ENCODE peak calls at places on chromosomes 13 and 19, in four cellular contexts. K is left ventricle myocardium inferior, U is colonic mucosa, T is WTC11. G is an unnamed sample.

GRCh38 chr13:103996733-103997132 is 930.5 kb upstream of the SLC10A2 start:
- DNase-seq in K (no peak), U (no peak), T (no peak), G (no peak)

GRCh38 chr19:7216373-7216902 is 77.8 kb downstream of the INSR start:
- DNase-seq in K (no peak), U (no peak), T (no peak), G (peak; percentile 73)

GRCh38 chr19:35513231-35513974 is at the start of gene DMKN:
- DNase-seq in K (no peak), U (no peak), T (no peak), G (no peak)

GRCh38 chr19:2077833-2078619 is 18.1 kb downstream of the MOB3A start:
- DNase-seq in K (no peak), U (no peak), T (no peak), G (no peak)

GRCh38 chr13:94252209-94252608 is 227.3 kb downstream of the DCT start:
- DNase-seq in K (no peak), U (no peak), T (no peak), G (no peak)

GRCh38 chr13:109481046-109481445 is 305.3 kb downstream of the IRS2 start:
- DNase-seq in K (no peak), U (no peak), T (no peak), G (no peak)

GRCh38 chr13:30466841-30467252 is 1.1 kb upstream of the HMGB1 start:
- DNase-seq in K (no peak), U (no peak), T (no peak), G (no peak)

GRCh38 chr13:90615236-90615635 is 732.3 kb upstream of the MIR17HG start:
- DNase-seq in K (no peak), U (no peak), T (no peak), G (no peak)

GRCh38 chr13:101919541-101920306 is 467.2 kb downstream of the ITGBL1 start:
- DNase-seq in K (peak; percentile 27), U (no peak), T (peak; percentile 78), G (no peak)

GRCh38 chr19:54434862-54435174 is 14.2 kb upstream of the LENG8 start:
- DNase-seq in K (no peak), U (no peak), T (no peak), G (no peak)

GRCh38 chr13:34037636-34038325 is 219.8 kb downstream of the RFC3 start:
- DNase-seq in K (no peak), U (no peak), T (no peak), G (no peak)

GRCh38 chr19:32773126-32773525 is 53.6 kb downstream of the TDRD12 start:
- DNase-seq in K (no peak), U (no peak), T (no peak), G (no peak)

GRCh38 chr13:94272038-94272437 is 207.4 kb downstream of the DCT start:
- DNase-seq in K (no peak), U (no peak), T (no peak), G (no peak)

GRCh38 chr19:5343848-5344247 is 3.2 kb upstream of the PTPRS start:
- DNase-seq in K (no peak), U (no peak), T (no peak), G (no peak)

GRCh38 chr19:771332-771785 is 20.4 kb downstream of the MISP start:
- DNase-seq in K (no peak), U (no peak), T (no peak), G (peak; percentile 79)

GRCh38 chr13:104181526-104182231 is 1115.5 kb upstream of the SLC10A2 start:
- DNase-seq in K (no peak), U (no peak), T (no peak), G (no peak)

GRCh38 chr13:96768524-96768923 is 225.8 kb downstream of the OXGR1 start:
- DNase-seq in K (no peak), U (no peak), T (no peak), G (no peak)

GRCh38 chr13:83453723-83454122 is 428.6 kb downstream of the SLITRK1 start:
- DNase-seq in K (no peak), U (no peak), T (no peak), G (no peak)

GRCh38 chr13:101623469-101624209 is 171.2 kb downstream of the ITGBL1 start:
- DNase-seq in K (no peak), U (no peak), T (no peak), G (no peak)

GRCh38 chr19:49014123-49014869 is 2.6 kb downstream of the LHB start:
- DNase-seq in K (no peak), U (no peak), T (no peak), G (no peak)

GRCh38 chr13:93460005-93460404 is 233.4 kb downstream of the GPC6 start:
- DNase-seq in K (no peak), U (no peak), T (no peak), G (no peak)

GRCh38 chr13:24270639-24271131 is 38.7 kb upstream of the C1QTNF9 start:
- DNase-seq in K (peak; percentile 65), U (peak; percentile 75), T (no peak), G (peak; percentile 51)

GRCh38 chr13:70016116-70016515 is 91.5 kb upstream of the ATXN8OS start:
- DNase-seq in K (no peak), U (no peak), T (no peak), G (no peak)

GRCh38 chr19:48858984-48859710 is 9.3 kb downstream of the PLEKHA4 start:
- DNase-seq in K (peak; percentile 40), U (peak; percentile 73), T (peak; percentile 76), G (peak; percentile 88)

GRCh38 chr19:33767898-33768413 is 28.7 kb upstream of the KCTD15 start:
- DNase-seq in K (no peak), U (no peak), T (peak; percentile 91), G (no peak)

GRCh38 chr13:108902557-108903155 is 273.2 kb downstream of the MYO16 start:
- DNase-seq in K (no peak), U (no peak), T (no peak), G (no peak)

GRCh38 chr19:39563408-39563807 is 23.4 kb upstream of the EID2 start:
- DNase-seq in K (no peak), U (no peak), T (no peak), G (no peak)

GRCh38 chr19:2273356-2274184 is 8.4 kb downstream of the PEAK3 start:
- DNase-seq in K (peak; percentile 78), U (peak; percentile 82), T (peak; percentile 89), G (peak; percentile 97)

GRCh38 chr13:21061077-21061945 is at the start of gene LATS2:
- DNase-seq in K (peak; percentile 99), U (peak; percentile 95), T (peak; percentile 98), G (peak; percentile 94)

GRCh38 chr13:37295046-37295445 is 189.6 kb upstream of the CSNK1A1L start:
- DNase-seq in K (peak; percentile 60), U (no peak), T (no peak), G (no peak)

GRCh38 chr13:30581582-30581981 is 36.1 kb upstream of the USPL1 start:
- DNase-seq in K (no peak), U (peak; percentile 24), T (no peak), G (peak; percentile 27)

GRCh38 chr19:38142176-38143035 is 81.6 kb downstream of the DPF1 start:
- DNase-seq in K (peak; percentile 64), U (peak; percentile 52), T (peak; percentile 87), G (peak; percentile 58)

GRCh38 chr19:35029737-35030256 is 473 bp upstream of the SCN1B start:
- DNase-seq in K (no peak), U (no peak), T (no peak), G (peak; percentile 60)

GRCh38 chr19:6571167-6571566 is 19.8 kb downstream of the CD70 start:
- DNase-seq in K (no peak), U (no peak), T (no peak), G (no peak)

GRCh38 chr13:103542648-103543047 is 476.4 kb upstream of the SLC10A2 start:
- DNase-seq in K (no peak), U (no peak), T (no peak), G (no peak)

GRCh38 chr19:44653977-44654784 is 10.5 kb downstream of the PVR start:
- DNase-seq in K (peak; percentile 68), U (peak; percentile 87), T (peak; percentile 83), G (peak; percentile 88)

GRCh38 chr19:35851213-35852028 is 883 bp downstream of the NPHS1 start:
- DNase-seq in K (no peak), U (no peak), T (peak; percentile 84), G (no peak)

GRCh38 chr13:111068009-111068350 is 47.1 kb upstream of the ARHGEF7 start:
- DNase-seq in K (no peak), U (no peak), T (no peak), G (no peak)
- TF ChIP-seq CTCF in K (peak; percentile 4), U (no peak), T (no peak), G (no peak)

DNA sequence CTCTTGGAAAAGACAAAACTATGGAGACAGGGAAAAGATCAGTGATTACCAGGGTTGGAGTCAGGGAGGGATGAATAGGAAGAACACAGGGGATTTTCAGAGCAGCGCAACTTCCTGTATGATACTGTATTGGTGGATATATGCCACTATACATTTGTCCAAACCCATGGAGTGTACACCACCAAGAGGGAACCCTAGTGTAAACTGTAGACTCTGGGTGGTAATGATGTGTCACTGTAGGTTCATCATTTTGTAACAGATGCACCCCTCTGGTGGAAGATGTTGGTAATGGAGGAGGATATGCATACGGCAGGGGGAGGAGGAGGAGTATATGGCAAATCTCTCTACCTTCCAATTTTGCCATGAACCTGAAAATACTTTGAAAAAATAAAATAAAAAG is 68.1 kb downstream of the UFM1 start:
- DNase-seq in K (no peak), U (no peak), T (no peak), G (peak; percentile 17)
- TF ChIP-seq CTCF in K (peak; percentile 38), U (no peak), T (peak; percentile 24), G (peak; percentile 45)

GRCh38 chr19:21508198-21508597 is 2.8 kb downstream of the ZNF429 start:
- DNase-seq in K (no peak), U (no peak), T (no peak), G (no peak)

GRCh38 chr19:21505459-21506393 is at the start of gene ZNF429:
- DNase-seq in K (peak; percentile 92), U (peak; percentile 96), T (peak; percentile 89), G (peak; percentile 91)
- TF ChIP-seq CTCF in K (peak; percentile 40), U (no peak), T (no peak), G (peak; percentile 14)

DNA sequence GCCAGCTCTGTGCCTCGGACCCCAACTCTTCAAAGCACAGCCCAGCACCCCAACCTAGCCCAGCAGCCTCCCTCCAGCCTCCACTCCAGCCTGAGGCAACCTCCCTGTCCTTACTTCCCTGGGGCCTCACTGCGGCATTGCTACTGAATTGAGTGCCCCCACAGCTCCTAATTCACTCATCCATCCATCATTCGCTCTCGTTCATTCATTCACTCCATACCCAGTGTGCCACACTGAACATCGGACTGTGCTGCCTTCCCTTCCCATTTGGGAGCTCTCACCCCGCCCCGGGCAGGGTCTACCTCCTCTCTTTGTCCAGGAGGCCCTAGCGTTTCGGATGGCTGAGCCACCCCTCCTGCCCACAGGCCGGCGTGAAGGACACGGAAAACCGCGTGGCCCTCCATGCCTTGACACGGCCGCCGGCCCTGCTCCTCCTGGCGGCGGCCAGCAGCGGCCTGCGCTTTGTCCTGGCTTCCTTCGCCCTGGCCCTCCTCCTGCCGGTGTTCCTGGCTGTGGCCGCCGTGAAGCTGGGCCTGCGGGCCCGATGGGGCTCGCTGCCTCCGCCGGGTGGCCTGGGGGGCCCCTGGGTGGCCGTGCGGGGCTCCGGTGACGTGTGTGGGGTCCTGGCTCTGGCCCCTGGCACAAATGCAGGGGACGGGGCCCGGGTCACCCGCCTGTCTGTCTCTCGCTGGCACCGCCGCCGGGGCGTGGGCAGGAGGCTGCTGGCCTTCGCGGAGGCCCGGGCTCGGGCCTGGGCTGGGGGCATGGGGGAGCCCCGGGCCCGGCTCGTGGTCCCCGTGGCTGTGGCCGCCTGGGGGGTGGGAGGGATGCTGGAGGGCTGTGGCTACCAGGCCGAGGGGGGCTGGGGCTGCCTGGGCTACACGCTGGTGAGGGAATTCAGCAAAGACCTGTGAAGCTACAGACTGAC is 1.3 kb downstream of the NAT14 start:
- DNase-seq in K (no peak), U (no peak), T (no peak), G (no peak)
- TF ChIP-seq CTCF in K (peak; percentile 44), U (no peak), T (no peak), G (no peak)

GRCh38 chr13:44876782-44877324 is 112.4 kb downstream of the NUFIP1 start:
- DNase-seq in K (no peak), U (no peak), T (peak; percentile 90), G (no peak)
- TF ChIP-seq CTCF in K (peak; percentile 32), U (no peak), T (peak; percentile 91), G (peak; percentile 25)

G was measured in GM13977.